ENCODE peak calls at places on chromosomes 5 and 9, in four cellular contexts. L is LoVo, V is T47D, I is NCI-H1105. R is an unnamed sample.

GRCh38 chr5:74625742-74626241 is 14.7 kb downstream of the ENC1 start:
- DNase-seq in L (no peak), V (no peak), I (no peak), R (no peak)

GRCh38 chr5:40395241-40395640 is 284.5 kb upstream of the PTGER4 start:
- DNase-seq in L (no peak), V (no peak), I (no peak), R (no peak)

GRCh38 chr9:21556581-21557427 is 74.7 kb upstream of the IFNE start:
- DNase-seq in L (no peak), V (no peak), I (no peak), R (no peak)

GRCh38 chr5:3698412-3698811 is 102.8 kb downstream of the IRX1 start:
- DNase-seq in L (no peak), V (no peak), I (no peak), R (no peak)

GRCh38 chr5:83265318-83265717 is 188.0 kb downstream of the XRCC4 start:
- DNase-seq in L (peak), V (peak), I (peak), R (no peak)

GRCh38 chr5:101160002-101160401 is 256.9 kb upstream of the ST8SIA4 start:
- DNase-seq in L (no peak), V (no peak), I (no peak), R (no peak)

GRCh38 chr9:128001411-128002298 is 20.9 kb upstream of the EEIG1 start:
- DNase-seq in L (peak), V (peak), I (no peak), R (no peak)

GRCh38 chr9:130179508-130179907 is 7.3 kb downstream of the NCS1 start:
- DNase-seq in L (no peak), V (no peak), I (no peak), R (no peak)

GRCh38 chr9:107123389-107123788 is 159.7 kb upstream of the RAD23B start:
- DNase-seq in L (no peak), V (no peak), I (no peak), R (no peak)

GRCh38 chr5:149345892-149346222 is 558 bp downstream of the GRPEL2 start:
- DNase-seq in L (peak), V (peak), I (no peak), R (no peak)

GRCh38 chr5:80569961-80570786 is at the start of gene ANKRD34B:
- DNase-seq in L (no peak), V (peak), I (peak), R (no peak)

GRCh38 chr5:135993248-135993893 is 35.4 kb upstream of the TGFBI start:
- DNase-seq in L (no peak), V (no peak), I (no peak), R (no peak)

GRCh38 chr5:95327211-95327610 is 42.3 kb upstream of the MCTP1 start:
- DNase-seq in L (no peak), V (no peak), I (no peak), R (no peak)

GRCh38 chr5:156208271-156208670 is 118.7 kb upstream of the SGCD start:
- DNase-seq in L (no peak), V (peak), I (no peak), R (no peak)

GRCh38 chr5:168935183-168935582 is 356.0 kb upstream of the PANK3 start:
- DNase-seq in L (no peak), V (no peak), I (no peak), R (no peak)

GRCh38 chr9:21747171-21747570 is 55.3 kb upstream of the MTAP start:
- DNase-seq in L (peak), V (no peak), I (no peak), R (no peak)

GRCh38 chr5:100903036-100903887 is at the start of gene ST8SIA4:
- DNase-seq in L (no peak), V (no peak), I (peak), R (peak)

GRCh38 chr9:33202552-33203300 is 35.6 kb upstream of the B4GALT1 start:
- DNase-seq in L (no peak), V (no peak), I (no peak), R (no peak)

GRCh38 chr5:53201746-53202145 is 92.2 kb upstream of the MOCS2 start:
- DNase-seq in L (no peak), V (no peak), I (no peak), R (no peak)

GRCh38 chr5:3741372-3741770 is 145.7 kb downstream of the IRX1 start:
- DNase-seq in L (no peak), V (no peak), I (no peak), R (no peak)

GRCh38 chr9:127505396-127506116 is 54.2 kb downstream of the LRSAM1 start:
- DNase-seq in L (no peak), V (peak), I (no peak), R (no peak)

GRCh38 chr5:14675309-14675708 is 10.8 kb downstream of the OTULIN start:
- DNase-seq in L (no peak), V (no peak), I (no peak), R (peak)

GRCh38 chr5:96114736-96115466 is 153.2 kb upstream of the ELL2 start:
- DNase-seq in L (no peak), V (no peak), I (no peak), R (no peak)

GRCh38 chr5:137142371-137143243 is 356.5 kb downstream of the SPOCK1 start:
- DNase-seq in L (no peak), V (peak), I (no peak), R (no peak)

GRCh38 chr5:87825583-87825982 is 412.9 kb upstream of the CCNH start:
- DNase-seq in L (no peak), V (peak), I (no peak), R (no peak)

GRCh38 chr9:84271887-84272556 is 68.5 kb downstream of the SLC28A3 start:
- DNase-seq in L (no peak), V (no peak), I (no peak), R (no peak)

GRCh38 chr5:172454355-172455086 is at the start of gene SH3PXD2B:
- DNase-seq in L (peak), V (peak), I (no peak), R (no peak)

GRCh38 chr5:55154893-55155292 is 5.1 kb upstream of the GPX8 start:
- DNase-seq in L (no peak), V (no peak), I (no peak), R (no peak)

GRCh38 chr5:151047814-151048425 is 27.5 kb downstream of the GPX3 start:
- DNase-seq in L (no peak), V (peak), I (no peak), R (no peak)

R was measured in DMS79.